ENCODE peak calls at places on chromosomes 1 and 21, in four cellular contexts. One of them, this sample, is unnamed.

GRCh38 chr1:182428043-182428442 is 21.9 kb upstream of the RGSL1 start:
- DNase-seq in gastrocnemius medialis: no peak
- DNase-seq in AG04450: no peak
- DNase-seq in GM23338: no peak
- DNase-seq in this sample: no peak

GRCh38 chr1:212853658-212854057 is 4.4 kb upstream of the FLVCR1 start:
- DNase-seq in gastrocnemius medialis: no peak
- DNase-seq in AG04450: no peak
- DNase-seq in GM23338: no peak
- DNase-seq in this sample: no peak

GRCh38 chr1:61506231-61506630 is 218.7 kb downstream of the TM2D1 start:
- DNase-seq in gastrocnemius medialis: no peak
- DNase-seq in AG04450: no peak
- DNase-seq in GM23338: no peak
- DNase-seq in this sample: no peak

GRCh38 chr1:33741749-33742148 is 122.1 kb upstream of the HMGB4 start:
- DNase-seq in gastrocnemius medialis: no peak
- DNase-seq in AG04450: no peak
- DNase-seq in GM23338: no peak
- DNase-seq in this sample: no peak

GRCh38 chr1:110120960-110121561 is 8.8 kb downstream of the UBL4B start:
- DNase-seq in gastrocnemius medialis: no peak
- DNase-seq in AG04450: no peak
- DNase-seq in GM23338: no peak
- DNase-seq in this sample: no peak

GRCh38 chr21:8988696-8989095 is 1532.7 kb upstream of the TPTE start:
- DNase-seq in gastrocnemius medialis: no peak
- DNase-seq in AG04450: no peak
- DNase-seq in GM23338: peak; percentile 81
- DNase-seq in this sample: no peak

GRCh38 chr1:40059292-40059959 is 18.9 kb downstream of the CAP1 start:
- DNase-seq in gastrocnemius medialis: no peak
- DNase-seq in AG04450: no peak
- DNase-seq in GM23338: peak; percentile 90
- DNase-seq in this sample: no peak

GRCh38 chr1:33137800-33138199 is 44.0 kb downstream of the TRIM62 start:
- DNase-seq in gastrocnemius medialis: no peak
- DNase-seq in AG04450: no peak
- DNase-seq in GM23338: peak; percentile 91
- DNase-seq in this sample: no peak

GRCh38 chr1:101683561-101683960 is 313.2 kb downstream of the OLFM3 start:
- DNase-seq in gastrocnemius medialis: no peak
- DNase-seq in AG04450: no peak
- DNase-seq in GM23338: no peak
- DNase-seq in this sample: no peak

GRCh38 chr1:203054184-203054583 is 27.9 kb downstream of the PPFIA4 start:
- DNase-seq in gastrocnemius medialis: no peak
- DNase-seq in AG04450: no peak
- DNase-seq in GM23338: no peak
- DNase-seq in this sample: no peak

GRCh38 chr1:178818416-178818815 is 52.5 kb downstream of the ANGPTL1 start:
- DNase-seq in gastrocnemius medialis: no peak
- DNase-seq in AG04450: peak; percentile 7
- DNase-seq in GM23338: no peak
- DNase-seq in this sample: peak; percentile 23

GRCh38 chr1:229148041-229148671 is 122.8 kb upstream of the RAB4A start:
- DNase-seq in gastrocnemius medialis: no peak
- DNase-seq in AG04450: no peak
- DNase-seq in GM23338: peak; percentile 60
- DNase-seq in this sample: no peak

GRCh38 chr1:24897263-24898151 is 32.6 kb downstream of the RUNX3 start:
- DNase-seq in gastrocnemius medialis: no peak
- DNase-seq in AG04450: no peak
- DNase-seq in GM23338: no peak
- DNase-seq in this sample: no peak

DNA sequence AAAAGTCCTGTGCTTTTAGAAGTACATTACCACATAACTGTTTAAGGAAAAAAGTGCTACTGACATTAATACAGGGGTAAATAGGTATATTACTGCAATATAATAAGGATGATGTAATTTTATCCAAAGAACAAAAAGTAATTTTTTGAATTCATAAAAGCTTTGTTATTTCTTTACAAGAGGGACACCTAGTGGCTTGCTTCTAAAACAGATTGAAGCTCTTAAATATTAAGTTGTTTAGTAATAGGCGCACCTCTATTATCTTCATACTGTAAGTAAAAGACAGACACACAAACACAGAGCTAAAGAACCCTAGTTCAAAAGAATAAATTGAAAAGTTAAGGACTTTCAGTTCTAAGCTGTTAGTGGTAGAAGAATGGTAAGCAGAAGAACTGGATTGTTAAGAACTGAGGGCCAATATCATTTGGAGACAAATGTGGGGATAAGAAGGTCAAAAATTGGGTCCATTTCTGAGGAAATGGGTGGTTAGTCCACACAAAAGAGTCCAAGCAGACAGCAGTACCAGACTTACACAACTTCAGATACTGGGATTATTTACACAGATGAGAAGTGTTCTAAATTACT is 15.4 kb downstream of the ZNHIT6 start:
- DNase-seq in gastrocnemius medialis: no peak
- DNase-seq in AG04450: peak; percentile 33
- DNase-seq in GM23338: peak; percentile 36
- DNase-seq in this sample: peak; percentile 47
- TF ChIP-seq CTCF in gastrocnemius medialis: peak; percentile 26
- TF ChIP-seq CTCF in AG04450: peak; percentile 56
- TF ChIP-seq CTCF in GM23338: peak; percentile 75
- TF ChIP-seq CTCF in this sample: peak; percentile 33

DNA sequence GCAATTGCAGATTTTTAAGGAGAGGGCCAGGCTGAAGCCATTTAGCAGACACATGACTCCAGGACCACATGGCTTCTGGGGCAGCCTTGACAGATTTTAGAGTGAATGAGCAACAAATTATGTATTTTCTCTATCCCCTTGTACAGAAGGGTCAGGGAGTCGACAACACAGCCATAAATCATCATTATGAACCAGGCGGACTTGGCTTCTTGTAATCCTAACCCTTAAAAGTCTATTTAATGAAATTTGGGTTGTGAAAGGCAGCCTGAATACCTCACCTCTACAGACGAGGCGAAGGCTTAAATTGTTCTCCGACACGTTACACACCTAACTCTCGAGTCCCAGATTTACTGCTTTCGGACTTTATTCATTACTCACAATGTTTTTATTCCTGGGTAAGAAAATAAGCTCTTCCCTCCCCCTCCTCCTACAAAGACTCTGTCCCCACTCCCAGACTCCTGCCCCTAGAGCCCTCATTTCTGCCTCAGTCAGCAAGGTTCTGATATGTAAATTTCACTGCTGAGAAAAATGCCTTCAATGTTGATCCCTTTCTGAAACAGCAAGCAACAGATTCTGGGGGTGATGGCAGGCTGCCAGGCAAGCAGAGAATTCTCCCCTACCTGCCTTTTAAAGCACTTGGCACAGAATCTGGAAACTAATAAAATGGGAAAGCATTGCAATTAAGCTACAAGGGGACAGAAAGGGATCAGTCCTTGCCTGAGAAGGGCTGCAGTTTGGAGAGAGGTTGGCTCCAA is 51.6 kb downstream of the PLPP3 start:
- DNase-seq in gastrocnemius medialis: no peak
- DNase-seq in AG04450: no peak
- DNase-seq in GM23338: peak; percentile 40
- DNase-seq in this sample: no peak
- H3K4me3 ChIP-seq in gastrocnemius medialis: no peak overlapping the region
- H3K4me3 ChIP-seq in AG04450: no peak overlapping the region
- H3K4me3 ChIP-seq in GM23338: peak overlapping the region; percentile 29
- H3K4me3 ChIP-seq in this sample: no peak overlapping the region

DNA sequence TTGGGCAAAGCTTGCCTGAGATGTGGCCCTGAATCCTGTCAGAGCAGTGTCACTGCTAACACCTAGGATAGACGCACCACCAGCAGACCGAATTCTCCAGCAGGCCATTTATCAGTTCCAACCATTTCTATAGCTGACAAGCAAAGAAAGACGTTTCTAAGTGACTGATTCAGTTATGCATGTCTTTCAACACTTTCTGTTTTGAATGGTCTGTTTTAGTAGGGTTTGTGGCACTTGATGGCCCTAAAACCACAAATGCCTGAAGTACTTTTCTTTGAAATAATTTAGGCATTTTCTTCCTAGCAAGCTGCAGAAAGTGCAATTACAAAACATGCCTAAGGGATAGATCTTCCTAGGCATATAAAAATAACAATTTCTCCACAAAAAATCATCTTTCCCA is 439.4 kb downstream of the TTLL7 start:
- DNase-seq in gastrocnemius medialis: no peak
- DNase-seq in AG04450: no peak
- DNase-seq in GM23338: no peak
- DNase-seq in this sample: no peak
- TF ChIP-seq CTCF in gastrocnemius medialis: no peak
- TF ChIP-seq CTCF in AG04450: no peak
- TF ChIP-seq CTCF in GM23338: no peak
- TF ChIP-seq CTCF in this sample: no peak

GRCh38 chr1:31372051-31372450 is 825 bp downstream of the FABP3 start:
- DNase-seq in gastrocnemius medialis: no peak
- DNase-seq in AG04450: no peak
- DNase-seq in GM23338: no peak
- DNase-seq in this sample: no peak
- H3K4me3 ChIP-seq in gastrocnemius medialis: peak overlapping the region; percentile 69
- H3K4me3 ChIP-seq in AG04450: no peak overlapping the region
- H3K4me3 ChIP-seq in GM23338: peak overlapping the region; percentile 81
- H3K4me3 ChIP-seq in this sample: no peak overlapping the region

GRCh38 chr21:26964379-26964778 is 2.5 kb downstream of the ADAMTS5 start:
- DNase-seq in gastrocnemius medialis: peak; percentile 37
- DNase-seq in AG04450: no peak
- DNase-seq in GM23338: peak; percentile 74
- DNase-seq in this sample: no peak

GRCh38 chr21:26958792-26959191 is 8.1 kb downstream of the ADAMTS5 start:
- DNase-seq in gastrocnemius medialis: no peak
- DNase-seq in AG04450: no peak
- DNase-seq in GM23338: no peak
- DNase-seq in this sample: no peak

GRCh38 chr21:26962516-26963305 is 4.2 kb downstream of the ADAMTS5 start:
- DNase-seq in gastrocnemius medialis: no peak
- DNase-seq in AG04450: no peak
- DNase-seq in GM23338: no peak
- DNase-seq in this sample: no peak

GRCh38 chr21:26965091-26965566 is 1.8 kb downstream of the ADAMTS5 start:
- DNase-seq in gastrocnemius medialis: no peak
- DNase-seq in AG04450: no peak
- DNase-seq in GM23338: no peak
- DNase-seq in this sample: no peak

GRCh38 chr21:26961704-26962103 is 5.2 kb downstream of the ADAMTS5 start:
- DNase-seq in gastrocnemius medialis: no peak
- DNase-seq in AG04450: no peak
- DNase-seq in GM23338: peak; percentile 83
- DNase-seq in this sample: no peak
- TF ChIP-seq CTCF in gastrocnemius medialis: no peak
- TF ChIP-seq CTCF in AG04450: no peak
- TF ChIP-seq CTCF in GM23338: peak; percentile 87
- TF ChIP-seq CTCF in this sample: no peak